ENCODE peak calls at places on chromosomes 4 and X, in seven cellular contexts. O, J, T, L, F, B and R are unnamed samples.

GRCh38 chr4:153638999-153639398 is 45.1 kb upstream of the TLR2 start:
- DNase-seq in O (no peak), J (no peak), T (no peak), L (no peak), F (no peak), B (no peak), R (no peak)

GRCh38 chrX:22365460-22365859 is 92.7 kb downstream of the CBLL2 start:
- DNase-seq in O (no peak), J (no peak), T (peak; percentile 91), L (no peak), F (no peak), B (no peak), R (no peak)

GRCh38 chr4:184688447-184688846 is 38.9 kb downstream of the PRIMPOL start:
- DNase-seq in O (no peak), J (no peak), T (peak; percentile 95), L (no peak), F (no peak), B (no peak), R (no peak)

GRCh38 chrX:154472685-154473632 is 6.1 kb downstream of the LAGE3 start:
- DNase-seq in O (no peak), J (no peak), T (no peak), L (no peak), F (no peak), B (no peak), R (no peak)

GRCh38 chrX:119828446-119828845 is 24.3 kb downstream of the UPF3B start:
- DNase-seq in O (no peak), J (no peak), T (no peak), L (no peak), F (no peak), B (no peak), R (no peak)

GRCh38 chrX:115895678-115896329 is 274.7 kb upstream of the AGTR2 start:
- DNase-seq in O (no peak), J (no peak), T (no peak), L (no peak), F (no peak), B (no peak), R (no peak)

GRCh38 chrX:31483336-31483735 is 411.5 kb upstream of the FTHL17 start:
- DNase-seq in O (no peak), J (no peak), T (peak; percentile 79), L (no peak), F (no peak), B (no peak), R (no peak)

GRCh38 chr4:30461218-30461617 is 259.0 kb upstream of the PCDH7 start:
- DNase-seq in O (no peak), J (peak; percentile 19), T (no peak), L (no peak), F (no peak), B (no peak), R (no peak)

GRCh38 chr4:88949605-88950004 is 107.4 kb downstream of the FAM13A start:
- DNase-seq in O (no peak), J (no peak), T (no peak), L (no peak), F (no peak), B (no peak), R (no peak)

GRCh38 chr4:40283968-40284367 is 51.2 kb upstream of the CHRNA9 start:
- DNase-seq in O (peak; percentile 63), J (no peak), T (no peak), L (no peak), F (no peak), B (no peak), R (peak; percentile 93)

GRCh38 chrX:108511721-108512120 is 72.1 kb downstream of the COL4A5 start:
- DNase-seq in O (no peak), J (no peak), T (peak; percentile 4), L (no peak), F (no peak), B (no peak), R (no peak)

GRCh38 chrX:96883608-96884007 is at the start of gene RPA4:
- DNase-seq in O (no peak), J (no peak), T (no peak), L (no peak), F (no peak), B (no peak), R (no peak)

GRCh38 chr4:89562715-89563114 is 255.1 kb upstream of the GPRIN3 start:
- DNase-seq in O (no peak), J (no peak), T (peak; percentile 40), L (no peak), F (no peak), B (no peak), R (no peak)

GRCh38 chr4:97589481-97590196 is 553.6 kb downstream of the STPG2 start:
- DNase-seq in O (no peak), J (no peak), T (no peak), L (no peak), F (no peak), B (no peak), R (no peak)

GRCh38 chr4:107265859-107266258 is 229.7 kb upstream of the DKK2 start:
- DNase-seq in O (no peak), J (no peak), T (no peak), L (no peak), F (no peak), B (no peak), R (no peak)

GRCh38 chr4:7360802-7361201 is 73.9 kb downstream of the PSAPL1 start:
- DNase-seq in O (no peak), J (no peak), T (no peak), L (no peak), F (no peak), B (no peak), R (no peak)

GRCh38 chrX:130071611-130072349 is 38.5 kb downstream of the ELF4 start:
- DNase-seq in O (no peak), J (no peak), T (no peak), L (no peak), F (peak; percentile 53), B (no peak), R (no peak)
- H3K36me3 ChIP-seq in O (peaks cover 56% of the 10 kb centered on the region), J (peaks cover 7% of the 10 kb centered on the region), T (peaks cover 25% of the 10 kb centered on the region), L (peaks cover 15% of the 10 kb centered on the region), F (peaks cover 69% of the 10 kb centered on the region), B (no peaks in the 10 kb centered on the region), R (peaks cover 22% of the 10 kb centered on the region)

DNA sequence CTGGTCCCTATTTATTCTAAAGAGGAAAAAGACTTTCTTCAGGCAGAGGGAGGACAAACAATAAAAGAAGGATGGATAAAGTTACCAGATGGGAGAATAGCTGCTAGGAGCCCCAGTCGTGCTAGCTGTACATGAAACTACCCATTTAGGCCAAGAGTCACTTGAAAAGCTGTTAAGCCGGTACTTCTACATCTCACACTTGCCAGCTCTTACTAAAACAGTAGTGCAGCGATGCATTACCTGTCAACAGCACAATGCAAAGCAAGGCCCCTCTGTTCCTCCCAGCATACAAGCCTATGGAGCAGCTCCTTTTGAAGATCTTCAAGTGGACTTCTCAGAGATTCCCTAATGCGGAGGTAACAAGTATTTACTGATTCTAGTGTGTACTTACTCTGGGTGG is 1138.8 kb downstream of the ARAP2 start:
- DNase-seq in O (no peak), J (no peak), T (no peak), L (no peak), F (no peak), B (no peak), R (no peak)
- H3K4me3 ChIP-seq in O (no peak overlapping the region), J (no peak overlapping the region), T (no peak overlapping the region), L (no peak overlapping the region), F (no peak overlapping the region), B (no peak overlapping the region), R (no peak overlapping the region)

DNA sequence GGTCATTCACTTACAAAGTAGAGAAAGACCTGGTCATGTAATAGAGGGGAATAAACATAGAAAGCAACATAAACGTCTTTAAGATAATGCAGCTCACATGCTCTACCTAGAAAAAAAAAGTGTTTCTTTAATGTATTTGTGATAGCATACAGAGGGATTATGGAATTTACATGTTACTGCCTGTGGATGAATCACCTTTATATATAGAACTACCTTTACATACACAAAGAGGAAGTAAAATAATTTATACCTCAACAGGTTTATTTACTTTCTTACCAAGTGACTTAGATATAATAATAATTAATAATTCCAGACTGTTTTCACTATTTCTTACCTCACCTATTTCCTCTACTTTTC is 81.5 kb downstream of the PPP3CA start:
- DNase-seq in O (no peak), J (no peak), T (no peak), L (no peak), F (no peak), B (no peak), R (no peak)
- H3K27ac ChIP-seq in O (no peak overlapping the region), J (no peak overlapping the region), T (no peak overlapping the region), L (no peak overlapping the region), F (no peak overlapping the region), B (no peak overlapping the region), R (no peak overlapping the region)

GRCh38 chr4:44704673-44705072 is 21.7 kb downstream of the GNPDA2 start:
- DNase-seq in O (no peak), J (no peak), T (no peak), L (no peak), F (no peak), B (no peak), R (no peak)

GRCh38 chr4:44701037-44701436 is 22.8 kb downstream of the GUF1 start:
- DNase-seq in O (no peak), J (no peak), T (no peak), L (no peak), F (no peak), B (no peak), R (no peak)

GRCh38 chr4:44700427-44700826 is 22.2 kb downstream of the GUF1 start:
- DNase-seq in O (no peak), J (no peak), T (no peak), L (no peak), F (no peak), B (no peak), R (no peak)
- H3K36me3 ChIP-seq in O (peaks cover 92% of the 10 kb centered on the region), J (peaks cover 23% of the 10 kb centered on the region), T (peaks cover 28% of the 10 kb centered on the region), L (peaks cover 43% of the 10 kb centered on the region), F (peaks cover 96% of the 10 kb centered on the region), B (peaks cover 26% of the 10 kb centered on the region), R (peaks cover 16% of the 10 kb centered on the region)

GRCh38 chrX:40003982-40004535 is 93.7 kb downstream of the BCOR start:
- DNase-seq in O (no peak), J (no peak), T (no peak), L (no peak), F (no peak), B (no peak), R (no peak)
- H3K4me3 ChIP-seq in O (no peak overlapping the region), J (no peak overlapping the region), T (no peak overlapping the region), L (no peak overlapping the region), F (no peak overlapping the region), B (no peak overlapping the region), R (no peak overlapping the region)

GRCh38 chr4:141117935-141118334 is 15.3 kb downstream of the RNF150 start:
- DNase-seq in O (no peak), J (no peak), T (no peak), L (no peak), F (no peak), B (no peak), R (no peak)
- H3K27ac ChIP-seq in O (no peak overlapping the region), J (no peak overlapping the region), T (no peak overlapping the region), L (no peak overlapping the region), F (no peak overlapping the region), B (no peak overlapping the region), R (no peak overlapping the region)